ENCODE peak calls at places on chromosome 12, in nine cellular contexts. N is activated naive CD4-positive, alpha-beta T cell; J is stimulated activated CD8-positive, alpha-beta memory T cell treated with anti-CD3 and anti-CD28 coated beads, Interleukin-7, amount 100 ng/mL, for 1 hour; E is brain pericyte; R is aorta; Z is astrocyte of the hippocampus; V is activated T-helper 1 cell treated with Interleukin-2 at 50 U/mL for 16 hours; Y is naive thymus-derived CD8-positive, alpha-beta T cell; B is trophoblast cell. F is an unnamed sample.

GRCh38 chr12:38386238-38386985 is 69.8 kb downstream of the ALG10B start:
- DNase-seq in N (no peak), J (no peak), E (no peak), R (no peak), Z (no peak), V (no peak), Y (no peak), B (peak), F (no peak)

GRCh38 chr12:3247596-3248270 is 170.6 kb downstream of the TSPAN9 start:
- DNase-seq in N (no peak), J (no peak), E (no peak), R (no peak), Z (no peak), V (no peak), Y (no peak), B (no peak), F (no peak)

GRCh38 chr12:45729233-45730115 is at the start of gene ARID2:
- DNase-seq in N (peak), J (peak), E (no peak), R (peak), Z (peak), V (peak), Y (peak), B (peak), F (peak)

GRCh38 chr12:104309446-104309993 is 6.0 kb downstream of the EID3 start:
- DNase-seq in N (no peak), J (no peak), E (no peak), R (no peak), Z (no peak), V (no peak), Y (no peak), B (no peak), F (no peak)

GRCh38 chr12:55705802-55706402 is 1.8 kb downstream of the ITGA7 start:
- DNase-seq in N (no peak), J (no peak), E (no peak), R (peak), Z (no peak), V (no peak), Y (no peak), B (no peak), F (no peak)

GRCh38 chr12:42935756-42936155 is 346.2 kb upstream of the PRICKLE1 start:
- DNase-seq in N (no peak), J (no peak), E (no peak), R (no peak), Z (no peak), V (no peak), Y (no peak), B (no peak), F (no peak)

GRCh38 chr12:85809500-85809899 is 26.7 kb downstream of the RASSF9 start:
- DNase-seq in N (no peak), J (no peak), E (no peak), R (no peak), Z (no peak), V (no peak), Y (no peak), B (no peak), F (no peak)

GRCh38 chr12:68932701-68933563 is at the start of gene CPM:
- DNase-seq in N (peak), J (peak), E (no peak), R (peak), Z (peak), V (peak), Y (peak), B (peak), F (peak)

GRCh38 chr12:99948380-99948779 is 36.4 kb downstream of the ANKS1B start:
- DNase-seq in N (no peak), J (no peak), E (no peak), R (no peak), Z (no peak), V (no peak), Y (no peak), B (no peak), F (no peak)

GRCh38 chr12:84507914-84508313 is 404.7 kb downstream of the SLC6A15 start:
- DNase-seq in N (no peak), J (no peak), E (no peak), R (no peak), Z (no peak), V (no peak), Y (no peak), B (no peak), F (no peak)

GRCh38 chr12:65195387-65196055 is 26.1 kb downstream of the LEMD3 start:
- DNase-seq in N (no peak), J (no peak), E (no peak), R (no peak), Z (no peak), V (no peak), Y (no peak), B (no peak), F (no peak)

GRCh38 chr12:93178154-93178878 is 199.4 kb upstream of the NUDT4 start:
- DNase-seq in N (no peak), J (no peak), E (no peak), R (no peak), Z (no peak), V (no peak), Y (no peak), B (no peak), F (no peak)

GRCh38 chr12:92552412-92553108 is 150.2 kb upstream of the PLEKHG7 start:
- DNase-seq in N (no peak), J (no peak), E (no peak), R (no peak), Z (peak), V (no peak), Y (no peak), B (no peak), F (no peak)

GRCh38 chr12:7959278-7960063 is 23.5 kb upstream of the SLC2A3 start:
- DNase-seq in N (no peak), J (no peak), E (no peak), R (no peak), Z (no peak), V (peak), Y (peak), B (peak), F (no peak)

GRCh38 chr12:45732250-45732649 is 2.7 kb downstream of the ARID2 start:
- DNase-seq in N (no peak), J (no peak), E (no peak), R (no peak), Z (peak), V (no peak), Y (peak), B (no peak), F (no peak)

GRCh38 chr12:86711716-86712115 is 455.5 kb upstream of the MGAT4C start:
- DNase-seq in N (no peak), J (no peak), E (no peak), R (no peak), Z (no peak), V (no peak), Y (no peak), B (peak), F (no peak)

GRCh38 chr12:45726594-45727300 is 2.8 kb upstream of the ARID2 start:
- DNase-seq in N (no peak), J (no peak), E (no peak), R (peak), Z (peak), V (no peak), Y (peak), B (peak), F (no peak)

GRCh38 chr12:115457798-115458197 is 773.8 kb upstream of the TBX3 start:
- DNase-seq in N (no peak), J (no peak), E (no peak), R (no peak), Z (no peak), V (no peak), Y (no peak), B (no peak), F (no peak)

GRCh38 chr12:42588981-42589464 is 523 bp downstream of the PRICKLE1 start:
- DNase-seq in N (no peak), J (no peak), E (no peak), R (no peak), Z (peak), V (no peak), Y (no peak), B (peak), F (peak)

GRCh38 chr12:85617307-85618091 is 218.7 kb downstream of the RASSF9 start:
- DNase-seq in N (no peak), J (no peak), E (no peak), R (no peak), Z (no peak), V (no peak), Y (no peak), B (no peak), F (no peak)

GRCh38 chr12:14239350-14239934 is 126.0 kb upstream of the ATF7IP start:
- DNase-seq in N (no peak), J (no peak), E (no peak), R (no peak), Z (peak), V (no peak), Y (no peak), B (peak), F (no peak)

GRCh38 chr12:2295941-2296461 is 243.2 kb downstream of the CACNA1C start:
- DNase-seq in N (no peak), J (no peak), E (peak), R (no peak), Z (peak), V (no peak), Y (no peak), B (peak), F (no peak)

F was measured in midbrain.